ENCODE peak calls at places on chromosomes 5 and 9, in four cellular contexts. K is small intestine, L is ovary, X is GM23338. E is an unnamed sample.

GRCh38 chr5:4098226-4098625 is 502.6 kb downstream of the IRX1 start:
- DNase-seq in X (no peak), K (no peak), L (no peak), E (no peak)

GRCh38 chr5:10585120-10585915 is 21.4 kb downstream of the ANKRD33B start:
- DNase-seq in X (no peak), K (no peak), L (no peak), E (peak; percentile 7)

GRCh38 chr9:126488881-126489404 is 124.8 kb upstream of the LMX1B start:
- DNase-seq in X (no peak), L (no peak), K (no peak), E (no peak)

GRCh38 chr5:31845351-31845750 is 206.4 kb downstream of the PDZD2 start:
- DNase-seq in L (no peak), X (no peak), K (no peak), E (no peak)

GRCh38 chr5:72883850-72884249 is 67.4 kb downstream of the TNPO1 start:
- DNase-seq in X (no peak), L (no peak), K (no peak), E (no peak)

GRCh38 chr9:23291001-23291400 is 535.0 kb downstream of the ELAVL2 start:
- DNase-seq in K (no peak), X (no peak), L (no peak), E (no peak)

GRCh38 chr5:102018279-102018678 is 277.8 kb downstream of the SLCO4C1 start:
- DNase-seq in X (no peak), L (no peak), K (no peak), E (no peak)

GRCh38 chr5:146818790-146819189 is 59.8 kb downstream of the PPP2R2B start:
- DNase-seq in X (no peak), K (no peak), L (no peak), E (no peak)

GRCh38 chr5:122401991-122402710 is 90.1 kb downstream of the SNCAIP start:
- DNase-seq in L (no peak), X (no peak), K (no peak), E (no peak)

GRCh38 chr5:6319116-6319515 is 59.2 kb downstream of the MED10 start:
- DNase-seq in X (no peak), L (no peak), K (no peak), E (no peak)

GRCh38 chr9:124771867-124772621 is 933 bp upstream of the NR6A1 start:
- DNase-seq in L (peak; percentile 81), K (peak; percentile 58), X (peak; percentile 90), E (peak; percentile 90)

GRCh38 chr9:93128011-93128714 is 5.9 kb downstream of the NINJ1 start:
- DNase-seq in X (no peak), K (no peak), L (peak; percentile 11), E (no peak)

GRCh38 chr9:116494815-116495634 is 192.1 kb upstream of the TRIM32 start:
- DNase-seq in L (no peak), X (peak; percentile 83), K (peak; percentile 49), E (no peak)

GRCh38 chr9:117734523-117735314 is 30.5 kb downstream of the TLR4 start:
- DNase-seq in L (no peak), K (no peak), X (no peak), E (no peak)

GRCh38 chr5:52814749-52815148 is 27.0 kb downstream of the ITGA1 start:
- DNase-seq in K (no peak), L (no peak), X (no peak), E (no peak)

GRCh38 chr5:95743877-95744276 is 12.7 kb downstream of the RHOBTB3 start:
- DNase-seq in K (no peak), X (no peak), L (no peak), E (no peak)

GRCh38 chr9:88017086-88017485 is 42.8 kb upstream of the CDK20 start:
- DNase-seq in K (no peak), X (no peak), L (no peak), E (no peak)

GRCh38 chr5:2865856-2866546 is 114.5 kb upstream of the IRX2 start:
- DNase-seq in L (no peak), X (no peak), K (no peak), E (no peak)

GRCh38 chr9:76564300-76564699 is 105.3 kb downstream of the GCNT1 start:
- DNase-seq in X (no peak), K (no peak), L (no peak), E (no peak)

GRCh38 chr5:104223885-104224773 is 661.5 kb upstream of the NUDT12 start:
- DNase-seq in X (no peak), L (no peak), K (no peak), E (no peak)

GRCh38 chr5:143057580-143057999 is 287.4 kb downstream of the ARHGAP26 start:
- DNase-seq in K (no peak), X (no peak), L (no peak), E (no peak)

GRCh38 chr9:128160603-128160987 is 530 bp downstream of the BBLN start:
- DNase-seq in K (no peak), X (peak; percentile 46), L (no peak), E (peak; percentile 79)

GRCh38 chr9:79610019-79610760 is 38.4 kb downstream of the TLE4 start:
- DNase-seq in L (no peak), K (no peak), X (no peak), E (no peak)

GRCh38 chr5:103891151-103891550 is 328.6 kb upstream of the NUDT12 start:
- DNase-seq in K (no peak), X (no peak), L (no peak), E (no peak)

GRCh38 chr9:94853887-94854286 is 127.4 kb downstream of the AOPEP start:
- DNase-seq in X (no peak), K (peak; percentile 56), L (no peak), E (no peak)

GRCh38 chr9:38176256-38176655 is 107.2 kb upstream of the SHB start:
- DNase-seq in X (no peak), K (no peak), L (no peak), E (no peak)

GRCh38 chr5:12242960-12243888 is 339.0 kb upstream of the CTNND2 start:
- DNase-seq in L (no peak), K (no peak), X (no peak), E (no peak)
- H3K27me3 ChIP-seq in L (no peaks in the 10 kb centered on the region), K (no peaks in the 10 kb centered on the region), X (peaks cover 32% of the 10 kb centered on the region), E (peaks cover 29% of the 10 kb centered on the region)

GRCh38 chr5:1824903-1825841 is 24.0 kb downstream of the NDUFS6 start:
- DNase-seq in X (no peak), K (no peak), L (no peak), E (no peak)
- H3K4me3 ChIP-seq in X (no peak overlapping the region), K (no peak overlapping the region), L (no peak overlapping the region), E (no peak overlapping the region)

GRCh38 chr9:35727676-35728040 is 4.3 kb downstream of the TLN1 start:
- DNase-seq in K (no peak), X (no peak), L (no peak), E (no peak)

GRCh38 chr9:35728041-35728971 is 3.7 kb downstream of the TLN1 start:
- DNase-seq in X (peak; percentile 92), L (peak; percentile 74), K (peak; percentile 57), E (peak; percentile 84)

GRCh38 chr9:35725362-35725761 is 6.6 kb downstream of the TLN1 start:
- DNase-seq in L (no peak), X (peak; percentile 55), K (no peak), E (peak; percentile 51)

GRCh38 chr9:35729101-35729500 is 2.9 kb downstream of the TLN1 start:
- DNase-seq in L (no peak), X (no peak), K (no peak), E (no peak)

DNA sequence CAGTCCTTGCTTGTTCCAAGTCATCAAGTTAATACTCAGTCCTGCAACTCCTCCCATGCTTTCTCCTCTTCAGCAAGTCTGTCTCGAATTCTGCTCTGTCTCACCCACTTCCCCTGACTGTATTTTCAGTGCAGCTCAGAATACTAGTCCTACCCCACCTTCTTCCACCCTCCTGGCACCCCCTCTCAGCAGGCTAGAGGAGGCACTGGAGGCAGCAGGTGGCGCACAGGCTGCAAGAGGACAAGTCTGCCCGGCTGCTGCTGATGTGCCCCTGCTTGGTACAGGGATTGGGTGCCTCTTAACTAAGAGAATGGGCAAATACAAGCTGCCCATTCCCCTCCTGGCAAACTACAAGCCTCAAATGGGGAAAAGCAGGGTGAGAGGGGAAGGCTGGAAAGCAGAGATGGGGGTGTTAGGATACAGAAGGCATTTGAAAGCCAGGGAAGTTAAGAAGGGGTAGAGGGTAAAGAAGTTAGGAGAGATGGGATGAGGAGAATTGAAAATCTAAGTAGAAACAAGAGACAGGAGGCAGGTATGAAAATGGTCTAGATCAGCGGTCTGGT is 5.0 kb downstream of the TLN1 start:
- DNase-seq in X (peak; percentile 29), K (peak; percentile 51), L (no peak), E (no peak)
- H3K36me3 ChIP-seq in X (peaks cover 10% of the 10 kb centered on the region), K (peaks cover 27% of the 10 kb centered on the region), L (no peaks in the 10 kb centered on the region), E (peaks cover 16% of the 10 kb centered on the region)

DNA sequence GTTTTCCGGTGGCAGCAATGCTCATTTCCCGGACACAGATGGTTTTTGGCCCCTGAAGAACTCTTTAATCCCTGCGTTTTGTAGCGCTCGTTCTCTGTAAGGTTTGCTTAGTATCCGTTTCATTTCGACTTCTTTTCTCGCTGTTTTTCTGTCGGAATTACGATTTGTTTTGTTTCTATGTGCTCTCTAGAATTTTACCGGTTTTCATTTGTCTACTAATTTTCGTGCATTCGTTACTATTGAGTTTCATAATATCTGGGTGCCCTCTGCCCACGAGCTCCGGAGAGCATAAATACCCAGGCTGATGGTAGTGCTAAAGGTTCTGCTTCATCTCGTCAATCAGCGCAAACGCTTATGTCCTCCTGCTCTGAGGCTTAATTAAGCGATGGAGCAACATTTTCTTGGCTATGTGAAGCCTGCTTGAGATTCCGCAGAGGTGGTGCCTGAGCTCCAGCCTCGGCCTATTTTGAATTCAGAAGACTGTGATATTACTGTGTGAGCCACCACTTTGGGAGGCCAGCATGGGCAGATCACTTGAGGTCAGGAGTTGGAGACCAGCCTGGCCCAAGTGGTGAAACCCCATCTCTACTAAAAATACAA is 44.9 kb downstream of the ANXA2R start:
- DNase-seq in L (no peak), K (no peak), X (no peak), E (no peak)
- H3K27me3 ChIP-seq in L (no peaks in the 10 kb centered on the region), K (peaks cover 11% of the 10 kb centered on the region), X (peaks cover 100% of the 10 kb centered on the region), E (peaks cover 97% of the 10 kb centered on the region)

GRCh38 chr5:149939572-149939971 is 5.0 kb downstream of the PDE6A start:
- DNase-seq in L (no peak), X (no peak), K (no peak), E (no peak)
- H3K4me3 ChIP-seq in L (no peak overlapping the region), X (no peak overlapping the region), K (no peak overlapping the region), E (no peak overlapping the region)

GRCh38 chr5:43123887-43124286 is 3.2 kb downstream of the ZNF131 start:
- DNase-seq in L (no peak), K (no peak), X (no peak), E (no peak)

GRCh38 chr5:43134019-43134418 is 13.3 kb downstream of the ZNF131 start:
- DNase-seq in L (no peak), X (no peak), K (no peak), E (no peak)

DNA sequence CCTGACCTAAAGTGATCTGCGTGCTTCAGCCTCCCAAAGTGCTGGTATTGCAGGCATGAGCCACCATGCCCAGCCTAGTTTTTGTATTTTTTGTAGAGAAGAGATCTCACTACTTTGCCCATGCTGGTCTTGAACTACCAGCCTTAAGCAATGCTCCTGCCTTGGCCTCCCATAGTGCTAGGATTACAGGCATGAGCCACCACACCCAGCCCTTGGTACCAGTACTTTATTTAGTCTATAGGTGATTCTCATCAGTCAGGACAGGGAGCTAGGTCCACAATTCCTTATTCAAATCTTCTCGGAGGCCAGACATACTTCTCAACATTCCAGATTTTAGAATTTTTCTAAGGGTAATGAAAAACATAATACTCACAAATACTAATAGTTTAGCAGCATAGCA is 8.4 kb downstream of the ZNF131 start:
- DNase-seq in K (no peak), X (no peak), L (no peak), E (no peak)
- H3K36me3 ChIP-seq in K (peaks cover 4% of the 10 kb centered on the region), X (peaks cover 52% of the 10 kb centered on the region), L (no peaks in the 10 kb centered on the region), E (peaks cover 17% of the 10 kb centered on the region)

GRCh38 chr5:139391570-139392323 is 2.0 kb upstream of the MZB1 start:
- DNase-seq in X (peak; percentile 59), L (no peak), K (peak; percentile 39), E (peak; percentile 59)
- H3K27me3 ChIP-seq in X (peaks cover 44% of the 10 kb centered on the region), L (peaks cover 5% of the 10 kb centered on the region), K (no peaks in the 10 kb centered on the region), E (peaks cover 31% of the 10 kb centered on the region)

E was measured in H7.